ENCODE peak calls at places on chromosomes 4 and X, in eight cellular contexts. N is GM23248, H is hepatocyte, D is HCT116, S is neural progenitor cell, B is GM23338, O is SK-N-SH, X is OCI-LY7. A is an unnamed sample.

GRCh38 chr4:100632163-100632562 is 114.3 kb upstream of the EMCN start:
- DNase-seq in X (no peak), H (no peak), O (no peak), S (no peak), D (no peak), N (no peak), B (no peak), A (no peak)

GRCh38 chr4:100483796-100484195 is 34.0 kb downstream of the EMCN start:
- DNase-seq in H (no peak), B (no peak), D (no peak), S (no peak), X (no peak), N (no peak), O (no peak), A (no peak)

GRCh38 chr4:6491235-6491634 is 18.8 kb upstream of the PPP2R2C start:
- DNase-seq in S (no peak), O (no peak), N (no peak), D (no peak), H (no peak), X (no peak), B (no peak), A (no peak)

GRCh38 chr4:103008875-103009729 is 10.4 kb downstream of the SLC9B1 start:
- DNase-seq in H (peak), S (peak), O (peak), N (peak), X (peak), D (peak), B (peak), A (peak)

GRCh38 chr4:16337936-16338335 is 111.7 kb upstream of the TAPT1 start:
- DNase-seq in X (no peak), S (no peak), N (peak), D (no peak), O (no peak), H (no peak), B (no peak), A (peak)

GRCh38 chr4:38757945-38758344 is 24.8 kb downstream of the TLR10 start:
- DNase-seq in X (peak), B (peak), N (no peak), H (peak), O (no peak), D (peak), S (peak), A (peak)

GRCh38 chr4:34181891-34182290 is 2062.4 kb downstream of the ARAP2 start:
- DNase-seq in H (no peak), X (no peak), B (no peak), S (no peak), D (peak), N (peak), O (no peak), A (peak)

GRCh38 chr4:23333946-23334878 is 555.6 kb downstream of the PPARGC1A start:
- DNase-seq in B (peak), N (peak), X (peak), H (peak), O (no peak), D (no peak), S (peak), A (peak)

GRCh38 chr4:88320780-88321373 is 36.5 kb upstream of the PPM1K start:
- DNase-seq in X (peak), B (peak), N (peak), D (no peak), O (no peak), S (no peak), H (no peak), A (peak)

GRCh38 chr4:1767770-1768366 is 25.2 kb upstream of the FGFR3 start:
- DNase-seq in H (peak), B (peak), N (peak), X (peak), S (peak), D (no peak), O (peak), A (no peak)

GRCh38 chrX:109709129-109709631 is 23.9 kb downstream of the ACSL4 start:
- DNase-seq in X (peak), B (peak), H (no peak), D (peak), O (no peak), S (no peak), N (peak), A (peak)

GRCh38 chr4:173218411-173219125 is 50.0 kb downstream of the GALNT7 start:
- DNase-seq in X (no peak), N (peak), O (no peak), S (no peak), B (no peak), H (no peak), D (peak), A (peak)

GRCh38 chrX:133676344-133677122 is 261.2 kb upstream of the GPC4 start:
- DNase-seq in O (no peak), X (no peak), D (no peak), N (no peak), H (no peak), B (no peak), S (no peak), A (peak)

GRCh38 chr4:128528793-128529553 is 241.4 kb upstream of the PGRMC2 start:
- DNase-seq in H (peak), D (peak), S (peak), X (no peak), O (no peak), N (peak), B (peak), A (peak)

GRCh38 chr4:29970626-29971025 is 749.5 kb upstream of the PCDH7 start:
- DNase-seq in O (no peak), S (peak), X (no peak), B (peak), D (peak), N (no peak), H (peak), A (peak)

GRCh38 chr4:80043534-80043933 is 29.5 kb downstream of the ANTXR2 start:
- DNase-seq in X (no peak), S (no peak), D (no peak), O (no peak), B (no peak), N (no peak), H (no peak), A (no peak)

GRCh38 chr4:147362868-147363440 is 117.9 kb upstream of the EDNRA start:
- DNase-seq in D (no peak), X (no peak), O (peak), S (no peak), H (peak), B (no peak), N (no peak), A (peak)

GRCh38 chr4:36651253-36651652 is 369.8 kb downstream of the DTHD1 start:
- DNase-seq in X (no peak), O (no peak), N (no peak), S (no peak), B (no peak), D (peak), H (no peak), A (no peak)

GRCh38 chr4:128349921-128350320 is 62.3 kb upstream of the PGRMC2 start:
- DNase-seq in N (peak), B (no peak), O (no peak), X (no peak), D (no peak), S (no peak), H (peak), A (peak)

GRCh38 chr4:3781193-3781886 is 15.2 kb downstream of the ADRA2C start:
- DNase-seq in O (peak), N (peak), H (no peak), S (no peak), D (peak), X (peak), B (peak), A (no peak)

GRCh38 chr4:166165829-166166420 is 292.9 kb downstream of the TLL1 start:
- DNase-seq in B (peak), D (peak), N (peak), H (peak), X (peak), S (peak), O (peak), A (peak)

GRCh38 chrX:48992341-48992740 is 9.7 kb downstream of the GRIPAP1 start:
- DNase-seq in H (no peak), S (no peak), N (no peak), D (no peak), X (no peak), B (no peak), O (no peak), A (no peak)

GRCh38 chr4:173998471-173999144 is 284.9 kb downstream of the FBXO8 start:
- DNase-seq in O (no peak), N (no peak), H (no peak), X (no peak), B (no peak), D (no peak), S (no peak), A (no peak)

GRCh38 chr4:165016971-165017370 is 14.8 kb upstream of the TRIM60 start:
- DNase-seq in X (no peak), N (peak), O (peak), D (peak), B (peak), H (no peak), S (peak), A (peak)

GRCh38 chrX:43557792-43558191 is 98.3 kb upstream of the MAOA start:
- DNase-seq in N (peak), H (peak), X (peak), B (peak), O (peak), S (peak), D (peak), A (peak)

GRCh38 chrX:148069759-148070503 is 88.8 kb downstream of the FMR1NB start:
- DNase-seq in O (no peak), S (no peak), B (no peak), H (no peak), X (peak), D (no peak), N (no peak), A (no peak)

GRCh38 chr4:110869114-110869513 is 246.2 kb upstream of the PITX2 start:
- DNase-seq in X (no peak), N (peak), S (no peak), B (no peak), O (no peak), H (no peak), D (no peak), A (no peak)

GRCh38 chrX:124504106-124504983 is 158.0 kb downstream of the SH2D1A start:
- DNase-seq in D (no peak), S (no peak), H (no peak), O (no peak), B (no peak), X (peak), N (no peak), A (no peak)

GRCh38 chr4:40506066-40506465 is 123.6 kb downstream of the RBM47 start:
- DNase-seq in O (no peak), B (no peak), X (peak), N (no peak), H (peak), D (no peak), S (no peak), A (no peak)

GRCh38 chrX:110087485-110088356 is 84.8 kb downstream of the TMEM164 start:
- DNase-seq in X (no peak), S (no peak), B (no peak), O (no peak), D (peak), H (peak), N (peak), A (peak)

GRCh38 chr4:38760915-38761314 is 21.9 kb downstream of the TLR10 start:
- DNase-seq in D (no peak), B (no peak), N (no peak), O (no peak), H (no peak), X (peak), S (no peak), A (no peak)

DNA sequence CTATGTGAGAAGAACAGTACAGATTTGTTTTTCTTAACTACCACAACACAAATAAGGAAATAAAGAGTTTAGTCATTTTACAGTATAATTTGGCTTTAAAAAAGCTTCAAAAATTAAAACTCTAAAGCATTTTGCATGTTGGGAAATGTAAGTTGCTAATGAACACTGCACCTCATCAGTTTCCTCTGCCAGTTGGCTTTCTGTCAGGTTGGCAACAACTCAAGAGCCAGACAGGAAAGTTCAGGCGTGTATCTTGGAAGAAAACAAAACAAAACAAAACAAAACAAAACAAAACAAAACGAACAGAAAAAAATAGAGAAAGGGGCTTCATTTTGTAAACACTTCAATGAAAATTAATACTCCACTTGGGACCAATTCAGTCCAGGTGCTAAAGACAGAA is 236.9 kb downstream of the SCFD2 start:
- DNase-seq in D (no peak), B (no peak), N (peak), O (no peak), H (no peak), S (no peak), X (no peak), A (no peak)
- TF ChIP-seq EZH2phosphoT487 in D (no peak), B (no peak), N (no peak), O (no peak), H (no peak), S (no peak), X (no peak), A (no peak)

GRCh38 chr4:81732980-81733379 is 261.3 kb upstream of the RASGEF1B start:
- DNase-seq in D (no peak), X (no peak), H (no peak), N (no peak), O (no peak), S (no peak), B (no peak), A (no peak)

GRCh38 chr4:81738891-81739290 is 267.2 kb upstream of the RASGEF1B start:
- DNase-seq in N (no peak), B (no peak), D (no peak), X (no peak), O (no peak), S (no peak), H (no peak), A (no peak)

GRCh38 chr4:81740492-81740891 is 268.8 kb upstream of the RASGEF1B start:
- DNase-seq in D (no peak), N (no peak), B (no peak), H (no peak), S (no peak), O (no peak), X (no peak), A (no peak)

GRCh38 chr4:81737865-81738559 is 266.3 kb upstream of the RASGEF1B start:
- DNase-seq in D (no peak), H (peak), N (no peak), B (no peak), X (no peak), O (no peak), S (no peak), A (no peak)

GRCh38 chr4:81736324-81736723 is 264.6 kb upstream of the RASGEF1B start:
- DNase-seq in B (no peak), S (no peak), O (no peak), D (no peak), N (no peak), X (no peak), H (no peak), A (no peak)
- TF ChIP-seq EZH2phosphoT487 in B (no peak), S (no peak), O (no peak), D (no peak), N (no peak), X (no peak), H (no peak), A (no peak)

DNA sequence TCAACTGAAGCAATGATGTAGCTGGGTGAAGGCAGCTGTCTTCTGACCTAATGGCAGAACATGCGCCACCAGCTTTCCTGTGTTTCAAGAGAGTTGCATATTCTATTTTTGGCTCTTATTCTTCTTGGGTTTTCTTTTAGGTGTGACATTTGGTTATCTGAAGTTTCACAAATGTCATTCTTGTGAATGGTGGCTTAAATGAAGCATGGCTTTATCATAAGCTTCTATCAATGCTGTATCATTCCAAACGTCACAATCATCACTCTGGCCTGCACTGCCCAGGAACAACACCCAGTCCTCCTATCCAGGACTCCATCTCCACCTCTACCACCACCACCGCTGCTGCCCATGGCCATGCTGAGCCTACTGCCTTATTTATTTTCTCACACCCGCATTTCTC is 69.7 kb upstream of the WWC2 start:
- DNase-seq in S (no peak), H (no peak), N (no peak), X (no peak), D (no peak), B (no peak), O (no peak), A (no peak)
- TF ChIP-seq EZH2phosphoT487 in S (no peak), H (no peak), N (no peak), X (no peak), D (no peak), B (no peak), O (no peak), A (no peak)

DNA sequence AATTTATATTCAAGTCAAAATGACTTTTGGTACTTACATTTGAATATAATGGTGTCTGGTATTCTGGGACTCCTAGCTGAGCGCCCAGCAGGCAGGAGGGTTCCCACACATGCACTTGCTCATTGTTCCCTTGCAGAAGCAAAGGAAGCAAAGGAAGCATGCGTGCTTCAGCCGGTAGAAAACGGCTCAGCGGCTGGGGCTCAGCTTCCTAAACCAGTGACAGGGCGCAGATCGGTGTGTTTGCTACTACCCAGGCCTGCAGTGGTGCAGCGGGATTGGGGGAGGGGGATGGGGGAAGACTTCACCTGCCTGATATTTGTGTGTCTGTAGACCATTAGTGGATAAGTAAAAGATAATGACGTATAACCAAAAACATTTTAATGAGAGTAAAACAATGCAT is 978.3 kb upstream of the TENM3 start:
- DNase-seq in H (no peak), O (no peak), N (no peak), B (peak), S (peak), X (no peak), D (no peak), A (no peak)
- TF ChIP-seq EZH2phosphoT487 in H (no peak), O (no peak), N (no peak), B (no peak), S (no peak), X (no peak), D (no peak), A (no peak)

DNA sequence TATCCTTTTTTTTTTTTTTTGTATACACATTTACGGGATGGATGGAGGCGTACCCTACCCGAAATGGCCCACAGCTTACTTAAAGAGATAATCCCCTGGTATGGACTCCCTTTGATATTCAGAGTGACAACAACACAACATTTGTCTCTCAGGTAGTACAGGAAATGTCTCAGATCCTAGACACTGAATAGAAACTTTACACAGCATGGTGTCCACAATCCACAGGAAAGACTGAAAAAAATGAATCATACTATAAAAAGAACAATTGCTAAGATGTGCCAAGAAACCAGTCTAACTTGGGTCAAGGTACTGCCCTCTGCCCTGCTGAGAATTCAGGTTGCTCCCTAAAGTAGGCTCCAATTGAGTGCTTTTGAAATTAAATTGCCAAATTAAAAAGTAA is 100.8 kb upstream of the LANCL3 start:
- DNase-seq in N (no peak), B (no peak), S (no peak), D (no peak), X (no peak), H (no peak), O (no peak), A (peak)
- TF ChIP-seq EZH2phosphoT487 in N (no peak), B (no peak), S (no peak), D (no peak), X (no peak), H (no peak), O (no peak), A (no peak)

GRCh38 chr4:184477201-184477999 is 3.0 kb upstream of the IRF2 start:
- DNase-seq in D (no peak), S (peak), O (no peak), X (no peak), N (no peak), B (no peak), H (peak), A (no peak)
- TF ChIP-seq EZH2phosphoT487 in D (no peak), S (no peak), O (no peak), X (no peak), N (no peak), B (no peak), H (no peak), A (no peak)

DNA sequence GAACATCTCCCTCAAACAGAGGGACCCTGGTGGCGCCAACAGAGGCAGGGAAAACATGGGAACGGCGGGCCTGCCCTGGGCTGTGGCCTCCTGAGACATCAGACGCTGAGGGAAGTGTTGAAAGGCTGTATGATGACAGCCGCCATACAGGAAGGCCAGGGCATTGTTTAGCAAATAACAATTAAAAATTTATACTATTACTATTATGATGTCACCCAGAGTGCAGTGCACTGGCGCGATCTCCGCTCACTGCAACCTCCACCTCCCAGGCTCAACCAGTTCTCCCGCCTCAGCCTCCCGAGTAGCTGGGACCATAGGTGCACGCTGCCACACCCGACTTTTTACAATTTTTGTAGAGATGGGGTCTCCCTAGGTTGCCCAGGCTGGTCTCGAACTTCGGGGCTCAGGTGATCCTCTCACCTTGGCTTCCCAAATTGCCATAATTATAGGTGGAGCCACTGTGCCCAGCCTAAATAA is 54.6 kb downstream of the CPZ start:
- DNase-seq in O (no peak), N (no peak), S (no peak), D (no peak), X (no peak), H (no peak), B (no peak), A (no peak)
- TF ChIP-seq EZH2phosphoT487 in O (no peak), N (no peak), S (no peak), D (no peak), X (no peak), H (no peak), B (no peak), A (no peak)

GRCh38 chr4:152696764-152697250 is 17.0 kb upstream of the TMEM154 start:
- DNase-seq in B (no peak), X (no peak), D (peak), N (peak), H (no peak), O (no peak), S (no peak), A (peak)

GRCh38 chr4:152698012-152698499 is 18.3 kb upstream of the TMEM154 start:
- DNase-seq in N (no peak), S (no peak), D (no peak), B (no peak), H (peak), X (no peak), O (no peak), A (no peak)

GRCh38 chr4:152699313-152699712 is 19.5 kb upstream of the TMEM154 start:
- DNase-seq in S (no peak), O (no peak), B (no peak), H (no peak), D (no peak), N (no peak), X (no peak), A (no peak)

GRCh38 chr4:152700151-152700550 is 20.4 kb upstream of the TMEM154 start:
- DNase-seq in N (no peak), S (no peak), X (no peak), H (no peak), D (no peak), O (no peak), B (no peak), A (no peak)

GRCh38 chr4:152697284-152698011 is 17.7 kb upstream of the TMEM154 start:
- DNase-seq in X (no peak), H (peak), B (no peak), S (no peak), O (no peak), D (no peak), N (no peak), A (no peak)
- TF ChIP-seq EZH2phosphoT487 in X (no peak), H (no peak), B (no peak), S (no peak), O (no peak), D (no peak), N (no peak), A (no peak)

A was measured in PC-3.